ENCODE peak calls at places on chromosomes 4 and X, in five cellular contexts. Y, M, O, K and X are unnamed samples.

GRCh38 chr4:159505275-159505975 is 402.5 kb downstream of the RAPGEF2 start:
- DNase-seq in M (no peak), K (no peak), Y (no peak), O (no peak), X (no peak)

GRCh38 chrX:112081781-112082482 is 644 bp downstream of the TRPC5 start:
- DNase-seq in M (no peak), O (no peak), K (no peak), Y (no peak), X (peak; percentile 61)

GRCh38 chr4:152591361-152591760 is 55.5 kb upstream of the FBXW7 start:
- DNase-seq in M (no peak), O (no peak), K (no peak), Y (peak; percentile 36), X (peak; percentile 71)

GRCh38 chrX:13069771-13070410 is 25.5 kb upstream of the FAM9C start:
- DNase-seq in K (no peak), M (no peak), Y (no peak), O (no peak), X (no peak)

GRCh38 chr4:109675843-109676242 is 27.4 kb downstream of the CASP6 start:
- DNase-seq in Y (no peak), O (no peak), M (no peak), K (no peak), X (no peak)

GRCh38 chrX:53732797-53733196 is 46.3 kb upstream of the HUWE1 start:
- DNase-seq in O (no peak), K (no peak), Y (no peak), M (no peak), X (no peak)

GRCh38 chrX:31540313-31540712 is 468.5 kb upstream of the FTHL17 start:
- DNase-seq in M (no peak), K (no peak), O (no peak), Y (no peak), X (no peak)

GRCh38 chr4:7160951-7161440 is 31.3 kb upstream of the SORCS2 start:
- DNase-seq in K (no peak), Y (no peak), M (peak; percentile 40), O (no peak), X (no peak)

GRCh38 chrX:139533444-139533843 is 2.9 kb downstream of the F9 start:
- DNase-seq in M (no peak), O (no peak), Y (no peak), K (no peak), X (no peak)

GRCh38 chrX:102113367-102113766 is 12.1 kb upstream of the TCEAL2 start:
- DNase-seq in M (no peak), O (no peak), K (no peak), Y (no peak), X (no peak)

GRCh38 chr4:68348577-68348976 is 1.3 kb downstream of the YTHDC1 start:
- DNase-seq in K (no peak), M (no peak), O (no peak), Y (no peak), X (no peak)

GRCh38 chrX:103276581-103277002 is at the start of gene TCEAL5:
- DNase-seq in O (no peak), K (no peak), M (no peak), Y (peak; percentile 9), X (no peak)

GRCh38 chr4:54838301-54838700 is 180.5 kb downstream of the KIT start:
- DNase-seq in O (no peak), K (no peak), Y (no peak), M (no peak), X (no peak)

GRCh38 chr4:52051615-52052474 is 741 bp downstream of the SPATA18 start:
- DNase-seq in O (no peak), M (peak; percentile 59), Y (peak; percentile 86), K (no peak), X (peak; percentile 70)

GRCh38 chr4:102827674-102828496 is 534 bp upstream of the UBE2D3 start:
- DNase-seq in O (peak; percentile 100), M (peak; percentile 100), Y (peak; percentile 94), K (peak; percentile 98), X (peak; percentile 94)
- TF ChIP-seq CTCF in O (no peak), M (no peak), Y (no peak), K (no peak), X (no peak)

GRCh38 chrX:48511561-48511960 is 2.8 kb downstream of the PORCN start:
- DNase-seq in O (no peak), K (no peak), Y (peak; percentile 20), M (peak; percentile 43), X (no peak)
- TF ChIP-seq CTCF in O (no peak), K (no peak), Y (no peak), M (peak; percentile 16), X (no peak)

GRCh38 chrX:7316280-7316679 is 168.3 kb upstream of the PUDP start:
- DNase-seq in Y (no peak), K (no peak), O (no peak), M (no peak), X (no peak)

GRCh38 chrX:7314425-7314824 is 166.5 kb upstream of the PUDP start:
- DNase-seq in Y (no peak), M (no peak), K (no peak), O (no peak), X (no peak)

GRCh38 chrX:7318246-7318645 is 170.3 kb upstream of the PUDP start:
- DNase-seq in Y (no peak), M (no peak), O (no peak), K (no peak), X (no peak)

GRCh38 chrX:7316887-7317286 is 168.9 kb upstream of the PUDP start:
- DNase-seq in K (no peak), M (no peak), O (no peak), Y (no peak), X (no peak)

GRCh38 chrX:7318661-7319060 is 170.7 kb upstream of the PUDP start:
- DNase-seq in O (no peak), Y (no peak), M (no peak), K (no peak), X (no peak)
- TF ChIP-seq CTCF in O (no peak), Y (no peak), M (no peak), K (no peak), X (no peak)

GRCh38 chr4:16270654-16271328 is 44.5 kb upstream of the TAPT1 start:
- DNase-seq in O (no peak), K (no peak), Y (peak; percentile 22), M (no peak), X (no peak)
- TF ChIP-seq CTCF in O (peak; percentile 20), K (no peak), Y (peak; percentile 41), M (peak; percentile 17), X (peak; percentile 29)

GRCh38 chr4:164935363-164935762 is 42.1 kb downstream of the TRIM61 start:
- DNase-seq in K (no peak), M (peak; percentile 46), Y (peak; percentile 46), O (no peak), X (no peak)
- TF ChIP-seq CTCF in K (no peak), M (peak; percentile 27), Y (no peak), O (no peak), X (no peak)